ENCODE peak calls at places on chromosome 16, in four cellular contexts. Z, B, S and W are unnamed samples.

GRCh38 chr16:51553314-51553713 is 402.2 kb upstream of the SALL1 start:
- DNase-seq in Z (no peak), B (no peak), S (no peak), W (no peak)

GRCh38 chr16:68183033-68183432 is 52.9 kb downstream of the ESRP2 start:
- DNase-seq in Z (no peak), B (no peak), S (no peak), W (no peak)

GRCh38 chr16:4517812-4518211 is 20.8 kb downstream of the CDIP1 start:
- DNase-seq in Z (peak; percentile 57), B (no peak), S (peak; percentile 87), W (no peak)

GRCh38 chr16:49502136-49502881 is 128.7 kb downstream of the C16orf78 start:
- DNase-seq in Z (no peak), B (no peak), S (no peak), W (no peak)

GRCh38 chr16:76653390-76654026 is 376.3 kb downstream of the CNTNAP4 start:
- DNase-seq in Z (peak; percentile 63), B (no peak), S (peak; percentile 86), W (peak; percentile 33)

GRCh38 chr16:68374961-68375660 is 64.3 kb downstream of the PRMT7 start:
- DNase-seq in Z (no peak), B (no peak), S (peak; percentile 43), W (no peak)

GRCh38 chr16:24577167-24577566 is 37.8 kb downstream of the RBBP6 start:
- DNase-seq in Z (peak; percentile 51), B (no peak), S (no peak), W (no peak)

GRCh38 chr16:12127244-12127643 is 150.7 kb downstream of the SNX29 start:
- DNase-seq in Z (no peak), B (no peak), S (no peak), W (no peak)

GRCh38 chr16:64540449-64540848 is 581.4 kb downstream of the CDH11 start:
- DNase-seq in Z (no peak), B (no peak), S (no peak), W (no peak)

GRCh38 chr16:69831212-69832123 is 69.3 kb downstream of the WWP2 start:
- DNase-seq in Z (no peak), B (no peak), S (no peak), W (no peak)

GRCh38 chr16:17370233-17371013 is 100.3 kb downstream of the XYLT1 start:
- DNase-seq in Z (peak; percentile 8), B (no peak), S (no peak), W (no peak)

GRCh38 chr16:15607700-15608396 is 35.1 kb downstream of the MARF1 start:
- DNase-seq in Z (peak; percentile 65), B (no peak), S (no peak), W (no peak)

GRCh38 chr16:84952335-84953050 is 58.8 kb downstream of the ZDHHC7 start:
- DNase-seq in Z (peak; percentile 91), B (peak; percentile 59), S (peak; percentile 90), W (peak; percentile 84)

GRCh38 chr16:73339821-73340220 is 291.9 kb upstream of the ZFHX3 start:
- DNase-seq in Z (no peak), B (no peak), S (peak; percentile 7), W (no peak)

GRCh38 chr16:65910291-65910690 is 456.2 kb upstream of the CDH5 start:
- DNase-seq in Z (no peak), B (no peak), S (no peak), W (no peak)

GRCh38 chr16:21185659-21186325 is 25.6 kb downstream of the ZP2 start:
- DNase-seq in Z (no peak), B (no peak), S (no peak), W (no peak)

GRCh38 chr16:3781421-3781820 is 64.1 kb upstream of the TRAP1 start:
- DNase-seq in Z (no peak), B (no peak), S (no peak), W (no peak)

GRCh38 chr16:65772134-65772732 is 594.3 kb upstream of the CDH5 start:
- DNase-seq in Z (no peak), B (no peak), S (peak; percentile 85), W (no peak)

GRCh38 chr16:63787014-63787413 is 1334.8 kb downstream of the CDH11 start:
- DNase-seq in Z (no peak), B (no peak), S (peak; percentile 7), W (no peak)

GRCh38 chr16:31869511-31870201 is 4.0 kb upstream of the ZNF267 start:
- DNase-seq in Z (peak; percentile 63), B (peak; percentile 67), S (peak; percentile 17), W (peak; percentile 40)

GRCh38 chr16:69865701-69866100 is 85.4 kb upstream of the CLEC18A start:
- DNase-seq in Z (peak; percentile 94), B (no peak), S (peak; percentile 37), W (no peak)

GRCh38 chr16:66190411-66190810 is 176.1 kb upstream of the CDH5 start:
- DNase-seq in Z (no peak), B (no peak), S (no peak), W (no peak)

GRCh38 chr16:83458612-83459011 is 349.2 kb upstream of the HSBP1 start:
- DNase-seq in Z (peak; percentile 59), B (no peak), S (no peak), W (peak; percentile 50)

GRCh38 chr16:78297066-78297666 is 197.7 kb downstream of the WWOX start:
- DNase-seq in Z (no peak), B (no peak), S (no peak), W (no peak)

GRCh38 chr16:3458852-3459361 is 15.4 kb downstream of the NAA60 start:
- DNase-seq in Z (no peak), B (no peak), S (no peak), W (peak; percentile 77)

GRCh38 chr16:70428178-70428998 is 10.5 kb downstream of the ST3GAL2 start:
- DNase-seq in Z (peak; percentile 98), B (no peak), S (peak; percentile 86), W (peak; percentile 58)

GRCh38 chr16:84423416-84423837 is 55.1 kb downstream of the ATP2C2 start:
- DNase-seq in Z (peak; percentile 42), B (no peak), S (peak; percentile 69), W (peak; percentile 32)

GRCh38 chr16:22355487-22355908 is 18.9 kb downstream of the CDR2 start:
- DNase-seq in Z (no peak), B (no peak), S (no peak), W (peak; percentile 18)

DNA sequence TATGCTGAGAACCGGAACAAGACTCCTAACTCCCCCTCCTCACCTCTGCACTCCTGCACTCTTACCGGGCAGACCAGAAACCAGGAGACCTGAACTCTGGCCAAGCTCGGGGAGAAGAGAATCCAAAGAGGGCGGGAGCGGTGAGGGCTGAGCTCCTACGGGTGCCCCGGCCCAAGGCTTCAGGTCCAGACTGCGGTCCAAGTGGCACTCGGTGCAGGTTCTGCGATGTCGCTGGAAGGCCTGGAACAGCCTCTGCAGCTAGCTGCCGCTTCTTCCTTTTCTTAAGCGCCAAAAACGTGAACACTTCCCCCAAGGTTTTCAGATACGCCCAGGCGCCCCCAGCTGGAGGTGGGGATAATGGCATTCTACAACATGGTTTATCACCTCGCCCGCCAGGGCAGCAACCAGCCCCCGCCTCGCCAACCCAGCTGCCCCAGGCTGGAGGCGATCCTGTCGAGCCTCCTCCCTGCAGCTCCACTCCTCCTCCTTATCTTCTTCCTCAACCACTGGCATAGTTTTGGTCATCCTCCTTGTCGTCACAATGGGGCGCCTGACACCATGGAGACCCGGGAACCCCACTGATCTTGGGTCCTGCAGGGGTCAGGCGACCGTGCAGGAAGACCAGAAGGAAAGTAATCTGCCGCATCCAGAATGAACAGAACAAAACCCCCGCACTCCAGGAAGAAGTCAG is 1735.9 kb downstream of the TP53TG3F start:
- DNase-seq in Z (no peak), B (no peak), S (peak; percentile 0), W (no peak)
- TF ChIP-seq CTCF in Z (no peak), B (no peak), S (no peak), W (no peak)

GRCh38 chr16:54744998-54745397 is 185.7 kb upstream of the IRX5 start:
- DNase-seq in Z (no peak), B (no peak), S (no peak), W (no peak)

GRCh38 chr16:54746596-54746995 is 184.1 kb upstream of the IRX5 start:
- DNase-seq in Z (no peak), B (no peak), S (peak; percentile 5), W (no peak)

GRCh38 chr16:54748611-54749190 is 182.0 kb upstream of the IRX5 start:
- DNase-seq in Z (no peak), B (no peak), S (no peak), W (no peak)

DNA sequence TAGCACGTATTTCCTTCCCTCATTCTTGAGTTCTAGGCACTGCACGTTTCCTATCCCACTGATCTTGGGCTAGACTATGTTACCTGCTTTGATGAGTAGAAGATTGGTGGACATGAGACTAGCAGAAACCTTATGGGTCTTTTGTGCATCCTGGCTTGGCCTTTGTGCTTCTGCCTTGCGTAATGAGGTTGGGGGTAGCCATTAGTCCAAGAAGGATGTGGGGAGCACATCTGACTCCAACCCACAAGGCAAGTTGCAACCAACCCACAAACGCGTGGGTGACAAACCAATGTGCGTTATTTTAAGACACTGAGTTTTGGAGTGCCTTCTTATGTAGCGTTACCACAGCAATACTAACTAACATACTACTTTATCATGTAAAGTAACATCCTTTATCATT is 180.4 kb upstream of the IRX5 start:
- DNase-seq in Z (no peak), B (no peak), S (no peak), W (no peak)
- TF ChIP-seq CTCF in Z (no peak), B (no peak), S (no peak), W (no peak)

GRCh38 chr16:56428087-56428486 is 2.7 kb upstream of the AMFR start:
- DNase-seq in Z (no peak), B (no peak), S (no peak), W (no peak)
- TF ChIP-seq CTCF in Z (no peak), B (no peak), S (no peak), W (no peak)

DNA sequence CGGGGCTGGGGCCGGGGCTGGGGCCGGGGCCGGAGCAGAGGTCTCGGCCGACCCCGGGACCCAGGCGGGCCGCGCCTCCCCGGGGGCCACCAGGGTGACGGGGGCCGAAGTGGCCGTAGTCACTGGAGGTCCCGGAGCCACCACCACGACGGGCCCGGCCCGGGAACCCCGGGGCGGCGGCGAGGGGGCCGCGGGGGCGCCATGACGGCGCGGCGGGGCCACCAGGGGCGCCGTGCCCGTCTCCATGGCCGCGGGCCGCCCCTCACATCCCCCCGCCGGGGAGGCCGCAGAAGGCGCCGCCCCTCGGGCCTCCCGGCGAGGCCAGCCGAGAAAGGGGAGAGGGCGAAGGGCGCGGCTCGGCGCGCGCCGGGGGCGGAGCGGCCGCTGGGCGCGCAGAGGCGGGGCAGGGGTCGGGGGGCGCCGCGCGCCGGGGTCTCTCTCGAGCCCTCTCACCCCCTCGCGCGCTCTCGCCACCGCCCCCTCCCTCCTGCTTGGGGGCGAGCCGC is 303 bp downstream of the TBC1D10B start:
- DNase-seq in Z (no peak), B (no peak), S (no peak), W (no peak)
- TF ChIP-seq CTCF in Z (no peak), B (no peak), S (no peak), W (no peak)

GRCh38 chr16:89701425-89702406 is at the start of gene SPATA2L:
- DNase-seq in Z (peak; percentile 82), B (peak; percentile 96), S (peak; percentile 98), W (peak; percentile 99)
- TF ChIP-seq CTCF in Z (no peak), B (no peak), S (peak; percentile 29), W (peak; percentile 43)

GRCh38 chr16:8674413-8675022 is at the start of gene ABAT:
- DNase-seq in Z (peak; percentile 82), B (peak; percentile 78), S (peak; percentile 91), W (peak; percentile 97)
- TF ChIP-seq CTCF in Z (no peak), B (no peak), S (no peak), W (no peak)

GRCh38 chr16:2278272-2278608 is 10.3 kb upstream of the RNPS1 start:
- DNase-seq in Z (no peak), B (no peak), S (peak; percentile 74), W (no peak)
- TF ChIP-seq CTCF in Z (peak; percentile 9), B (no peak), S (peak; percentile 36), W (no peak)